ENCODE peak calls at places on chromosomes 6 and 20, in ten cellular contexts. P, T, I, S, M, N, A, C, W and L are unnamed samples.

GRCh38 chr6:15429146-15430110 is 183.6 kb downstream of the JARID2 start:
- DNase-seq in T (peak), I (no peak), A (no peak), P (peak), M (no peak), W (no peak), S (peak), N (no peak), C (no peak), L (peak)

GRCh38 chr20:14341782-14342181 is 4.4 kb upstream of the FLRT3 start:
- DNase-seq in P (peak), T (peak), W (no peak), N (no peak), S (no peak), C (no peak), M (no peak), A (no peak), I (no peak), L (no peak)

GRCh38 chr6:80132942-80133517 is 26.6 kb downstream of the BCKDHB start:
- DNase-seq in M (peak), T (peak), A (peak), N (no peak), P (peak), C (no peak), W (peak), S (peak), I (peak), L (peak)

GRCh38 chr6:89356644-89357043 is 4.1 kb upstream of the UBE2J1 start:
- DNase-seq in P (no peak), W (no peak), A (no peak), M (no peak), C (no peak), N (no peak), S (no peak), I (no peak), T (no peak), L (no peak)

GRCh38 chr20:17856024-17856564 is 112.5 kb downstream of the SNX5 start:
- DNase-seq in N (no peak), C (no peak), S (no peak), W (no peak), P (peak), I (no peak), T (no peak), A (no peak), M (no peak), L (no peak)

GRCh38 chr6:6191476-6191875 is 129.0 kb downstream of the F13A1 start:
- DNase-seq in T (no peak), N (no peak), I (no peak), S (no peak), A (no peak), P (no peak), M (peak), C (no peak), W (no peak), L (peak)

GRCh38 chr6:90859612-90860011 is 272.7 kb upstream of the MAP3K7 start:
- DNase-seq in T (no peak), S (no peak), A (no peak), P (peak), I (no peak), M (no peak), C (no peak), W (no peak), N (no peak), L (peak)

GRCh38 chr6:160737934-160738333 is 35.9 kb downstream of the PLG start:
- DNase-seq in P (no peak), M (no peak), C (no peak), I (no peak), S (no peak), W (no peak), N (no peak), A (no peak), T (no peak), L (peak)

GRCh38 chr20:51768759-51769517 is 748 bp upstream of the ATP9A start:
- DNase-seq in M (no peak), S (no peak), C (no peak), I (no peak), N (no peak), P (no peak), A (no peak), T (no peak), W (no peak), L (no peak)

GRCh38 chr20:60365882-60366281 is 407.7 kb downstream of the CDH26 start:
- DNase-seq in I (no peak), T (no peak), C (no peak), A (no peak), S (no peak), M (no peak), N (no peak), P (no peak), W (no peak), L (no peak)

GRCh38 chr6:87705070-87705691 is 3.1 kb upstream of the AKIRIN2 start:
- DNase-seq in N (no peak), P (no peak), T (no peak), C (no peak), W (no peak), I (no peak), M (no peak), A (no peak), S (no peak), L (no peak)

GRCh38 chr20:56843817-56844216 is 214.7 kb downstream of the TFAP2C start:
- DNase-seq in W (no peak), I (no peak), C (no peak), A (peak), S (no peak), N (no peak), T (no peak), P (no peak), M (no peak), L (peak)

GRCh38 chr6:113457156-113457555 is 400.0 kb upstream of the MARCKS start:
- DNase-seq in A (no peak), I (no peak), M (no peak), C (no peak), W (no peak), P (peak), N (no peak), S (peak), T (peak), L (no peak)

GRCh38 chr6:159106627-159107241 is 61.9 kb upstream of the TAGAP start:
- DNase-seq in C (peak), I (peak), P (peak), A (peak), N (no peak), S (no peak), T (peak), M (peak), W (peak), L (peak)

GRCh38 chr6:2960935-2961334 is 10.4 kb downstream of the SERPINB6 start:
- DNase-seq in N (no peak), I (no peak), P (no peak), C (no peak), W (no peak), M (no peak), S (no peak), A (no peak), T (no peak), L (no peak)

GRCh38 chr20:55667955-55668354 is 337.4 kb downstream of the CBLN4 start:
- DNase-seq in I (no peak), P (no peak), S (no peak), A (no peak), M (peak), W (no peak), T (no peak), N (no peak), C (no peak), L (no peak)

GRCh38 chr6:90494067-90494773 is 92.7 kb downstream of the MAP3K7 start:
- DNase-seq in S (peak), C (no peak), T (no peak), P (no peak), M (no peak), A (no peak), W (no peak), N (no peak), I (no peak), L (no peak)

GRCh38 chr6:20811112-20811746 is 277.0 kb downstream of the CDKAL1 start:
- DNase-seq in I (no peak), N (no peak), T (peak), P (peak), A (peak), S (peak), W (peak), C (no peak), M (no peak), L (peak)

GRCh38 chr6:75334266-75335040 is 49.9 kb upstream of the TMEM30A start:
- DNase-seq in P (peak), C (no peak), M (peak), I (no peak), W (peak), N (no peak), T (peak), A (no peak), S (peak), L (peak)

GRCh38 chr20:37095108-37095608 is 639 bp downstream of the RBL1 start:
- DNase-seq in C (no peak), W (no peak), I (no peak), M (peak), P (peak), S (no peak), T (peak), N (no peak), A (no peak), L (peak)

DNA sequence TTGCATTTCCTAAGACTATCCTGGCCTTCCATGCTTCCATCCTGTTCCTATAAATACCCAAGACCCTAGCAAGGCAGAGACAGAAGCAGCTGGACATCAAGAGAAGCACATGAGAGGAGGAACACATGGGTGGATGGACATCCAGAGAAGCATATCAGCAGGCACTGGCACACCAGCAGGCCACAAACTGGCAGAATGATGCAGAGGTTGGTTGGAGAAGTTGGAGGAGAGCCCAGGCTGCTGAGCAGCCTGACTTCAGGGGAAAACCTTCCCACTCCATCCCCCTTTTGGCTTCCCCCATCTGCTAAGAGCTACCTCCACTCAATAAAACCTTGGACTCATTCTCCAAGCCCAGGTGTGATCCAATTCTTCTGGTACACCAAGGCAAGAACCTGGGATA is 332.5 kb downstream of the FRK start:
- DNase-seq in A (no peak), N (no peak), I (no peak), W (no peak), P (no peak), C (no peak), T (no peak), S (no peak), M (no peak), L (no peak)
- TF ChIP-seq CTCF in A (no peak), N (no peak), I (no peak), W (no peak), P (no peak), C (no peak), T (no peak), S (no peak), M (no peak), L (no peak)

GRCh38 chr6:34425498-34426410 is at the start of gene RPS10:
- DNase-seq in M (peak), W (peak), A (peak), C (peak), N (peak), T (peak), I (peak), P (peak), S (peak), L (peak)
- TF ChIP-seq CTCF in M (no peak), W (no peak), A (no peak), C (no peak), N (peak), T (no peak), I (no peak), P (no peak), S (no peak), L (no peak)

GRCh38 chr20:32727663-32728062 is 15.6 kb downstream of the COMMD7 start:
- DNase-seq in M (no peak), C (no peak), W (no peak), T (peak), A (no peak), S (peak), P (peak), N (no peak), I (peak), L (peak)
- TF ChIP-seq CTCF in M (no peak), C (no peak), W (no peak), T (no peak), A (no peak), S (no peak), P (no peak), N (no peak), I (no peak), L (no peak)

GRCh38 chr6:72140795-72141194 is 254.4 kb downstream of the RIMS1 start:
- DNase-seq in T (peak), W (no peak), S (no peak), N (no peak), C (no peak), P (peak), I (no peak), A (no peak), M (no peak), L (no peak)
- TF ChIP-seq CTCF in T (no peak), W (no peak), S (no peak), N (no peak), C (no peak), P (no peak), I (no peak), A (no peak), M (no peak), L (no peak)

GRCh38 chr6:139164001-139164400 is 29.1 kb downstream of the HECA start:
- DNase-seq in P (no peak), W (no peak), A (no peak), M (no peak), N (no peak), T (no peak), C (no peak), S (no peak), I (no peak), L (no peak)
- TF ChIP-seq CTCF in P (no peak), W (no peak), A (peak), M (no peak), N (no peak), T (no peak), C (no peak), S (no peak), I (no peak), L (no peak)